ENCODE peak calls at places on chromosome 13, in seven cellular contexts. V, K, M, J, U, L and T are unnamed samples.

GRCh38 chr13:113997845-113998751 is 24.2 kb upstream of the C13orf46 start:
- DNase-seq in K (peak; percentile 47), V (peak; percentile 37), U (no peak), J (peak; percentile 70), L (no peak), M (no peak), T (peak; percentile 43)

GRCh38 chr13:53010374-53011105 is 18.1 kb upstream of the OLFM4 start:
- DNase-seq in U (no peak), M (no peak), V (no peak), L (no peak), K (no peak), J (no peak), T (no peak)

GRCh38 chr13:75985132-75985531 is 349.0 kb downstream of the LMO7 start:
- DNase-seq in M (no peak), J (no peak), L (no peak), K (no peak), V (no peak), U (no peak), T (no peak)

GRCh38 chr13:49927755-49928154 is 8.4 kb downstream of the SPRYD7 start:
- DNase-seq in V (no peak), M (no peak), K (peak; percentile 44), J (peak; percentile 61), U (no peak), L (no peak), T (no peak)

GRCh38 chr13:29500426-29500825 is 95.1 kb downstream of the SLC7A1 start:
- DNase-seq in L (no peak), U (no peak), J (no peak), M (no peak), K (no peak), V (no peak), T (no peak)

GRCh38 chr13:44331912-44332840 is 41.4 kb upstream of the SERP2 start:
- DNase-seq in J (no peak), L (no peak), V (peak; percentile 60), K (peak; percentile 78), U (no peak), M (no peak), T (peak; percentile 86)

GRCh38 chr13:100269837-100270236 is 180.9 kb downstream of the PCCA start:
- DNase-seq in K (peak; percentile 70), L (no peak), M (no peak), V (peak; percentile 56), J (peak; percentile 13), U (peak; percentile 96), T (peak; percentile 76)

GRCh38 chr13:93286047-93286446 is 59.4 kb downstream of the GPC6 start:
- DNase-seq in K (no peak), J (no peak), U (no peak), M (no peak), L (no peak), V (no peak), T (no peak)

GRCh38 chr13:113862766-113863510 is 938 bp downstream of the GAS6 start:
- DNase-seq in M (no peak), V (no peak), L (no peak), J (no peak), K (peak; percentile 40), U (no peak), T (no peak)

GRCh38 chr13:57224414-57224813 is 57.4 kb downstream of the PRR20E start:
- DNase-seq in L (no peak), M (no peak), J (no peak), K (no peak), V (no peak), U (no peak), T (no peak)